ENCODE peak calls at places on chromosomes 7 and 10, in five cellular contexts. J is HCT116, W is A549, X is K562, O is SK-N-SH. N is an unnamed sample.

GRCh38 chr10:43258032-43258921 is 8.6 kb downstream of the RASGEF1A start:
- DNase-seq in J (no peak), W (no peak), X (no peak), O (peak), N (no peak)

GRCh38 chr10:76231258-76231934 is 800.0 kb downstream of the LRMDA start:
- DNase-seq in J (no peak), W (no peak), X (no peak), O (no peak), N (peak)

GRCh38 chr10:121853950-121854349 is 73.9 kb downstream of the ATE1 start:
- DNase-seq in J (no peak), W (no peak), X (no peak), O (no peak), N (no peak)

GRCh38 chr10:69801434-69802315 is at the start of gene COL13A1:
- DNase-seq in J (peak), W (peak), X (peak), O (peak), N (peak)

GRCh38 chr10:14605231-14605925 is 169.3 kb downstream of the FAM107B start:
- DNase-seq in J (peak), W (peak), X (no peak), O (no peak), N (peak)

GRCh38 chr7:66970310-66970709 is 25.1 kb downstream of the SBDS start:
- DNase-seq in J (no peak), W (no peak), X (no peak), O (no peak), N (peak)

GRCh38 chr10:24503627-24504320 is 219.9 kb downstream of the ARHGAP21 start:
- DNase-seq in J (peak), W (peak), X (peak), O (peak), N (peak)

GRCh38 chr10:31759124-31759798 is 169.4 kb downstream of the ARHGAP12 start:
- DNase-seq in J (peak), W (peak), X (peak), O (peak), N (peak)

GRCh38 chr10:43261578-43261965 is 5.3 kb downstream of the RASGEF1A start:
- DNase-seq in J (no peak), W (no peak), X (no peak), O (no peak), N (no peak)

GRCh38 chr7:7922684-7923385 is 45.8 kb upstream of the GLCCI1 start:
- DNase-seq in J (no peak), W (no peak), X (no peak), O (no peak), N (no peak)

GRCh38 chr10:113073549-113074189 is 123.6 kb downstream of the TCF7L2 start:
- DNase-seq in J (peak), W (peak), X (peak), O (peak), N (peak)

GRCh38 chr7:108385834-108386422 is 70.3 kb downstream of the NRCAM start:
- DNase-seq in J (no peak), W (no peak), X (no peak), O (no peak), N (no peak)

GRCh38 chr7:121204537-121204936 is 124.3 kb upstream of the WNT16 start:
- DNase-seq in J (no peak), W (no peak), X (no peak), O (peak), N (no peak)

GRCh38 chr10:61024801-61025201 is 80.8 kb upstream of the RHOBTB1 start:
- DNase-seq in J (no peak), W (peak), X (peak), O (peak), N (peak)

GRCh38 chr7:70789481-70790214 is 342.3 kb upstream of the GALNT17 start:
- DNase-seq in J (no peak), W (no peak), X (no peak), O (no peak), N (no peak)
- TF ChIP-seq REST in J (no peak), W (no peak), X (no peak), O (no peak), N (no peak)

GRCh38 chr7:41592226-41592625 is 110.7 kb downstream of the INHBA start:
- DNase-seq in J (no peak), W (no peak), X (no peak), O (no peak), N (no peak)
- H3K4me2 ChIP-seq in J (no peak), W (no peak), X (no peak), O (no peak), N (peak)

DNA sequence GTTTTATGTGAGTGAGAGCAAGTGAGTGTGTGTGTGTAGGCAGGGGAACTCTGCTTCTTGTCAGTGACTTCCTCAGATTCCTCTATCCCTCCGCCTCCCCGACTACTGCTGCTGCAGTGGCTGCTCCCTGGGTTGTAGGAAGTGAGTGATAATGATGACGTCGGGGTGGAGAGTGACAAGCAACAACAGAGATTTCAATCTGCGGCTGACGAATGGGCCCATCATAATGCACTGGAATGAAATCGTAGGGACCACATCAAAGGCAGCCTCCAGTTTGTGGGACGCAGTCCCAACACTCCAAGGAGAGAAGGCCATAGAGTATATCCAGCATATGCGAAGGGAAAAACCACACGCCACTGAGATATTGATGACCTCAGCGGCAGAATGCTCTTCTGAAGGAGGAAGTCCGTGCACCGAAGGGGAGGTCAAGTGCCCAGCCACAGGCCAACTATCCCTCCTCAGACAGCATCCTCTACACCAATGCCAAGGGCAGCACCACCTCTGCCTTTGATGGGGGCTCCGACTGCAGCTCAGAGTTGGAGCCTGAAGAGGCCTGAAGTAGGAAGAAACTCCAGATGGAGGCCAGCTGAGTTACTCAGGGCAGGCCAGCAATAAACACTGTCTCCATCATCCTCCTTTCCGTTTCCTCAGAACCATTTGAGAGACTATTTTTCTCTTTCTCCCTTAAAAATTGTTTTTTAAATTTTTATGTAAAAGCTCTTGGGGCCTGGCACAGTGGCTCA is 11.3 kb upstream of the STMP1 start:
- DNase-seq in J (no peak), W (no peak), X (no peak), O (no peak), N (no peak)
- TF ChIP-seq REST in J (no peak), W (no peak), X (no peak), O (no peak), N (no peak)

DNA sequence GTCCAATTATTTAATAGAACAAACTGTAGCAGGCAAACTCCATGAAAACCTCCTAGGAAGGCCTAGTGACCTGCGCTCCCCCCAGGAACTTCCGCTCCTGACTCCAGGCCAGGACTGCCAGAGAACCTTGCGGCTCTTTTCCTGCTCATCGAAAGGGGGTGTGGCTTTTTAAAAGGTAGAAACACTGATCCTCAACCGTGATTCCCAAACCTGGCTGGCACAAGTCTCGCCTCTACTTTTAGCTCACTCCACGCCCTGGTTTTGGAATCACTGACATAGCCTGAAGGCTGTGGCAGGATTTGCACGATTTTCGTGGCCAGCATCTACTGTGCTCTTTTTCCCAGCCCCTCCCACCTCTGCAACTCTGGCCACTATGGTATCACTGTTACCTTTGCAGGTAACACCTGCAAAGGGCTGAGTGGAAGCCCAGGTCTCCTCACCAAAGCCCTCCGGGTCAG is 43.3 kb downstream of the MYOF start:
- DNase-seq in J (peak), W (peak), X (peak), O (no peak), N (peak)
- H3K4me2 ChIP-seq in J (peak), W (peak), X (peak), O (no peak), N (peak)

DNA sequence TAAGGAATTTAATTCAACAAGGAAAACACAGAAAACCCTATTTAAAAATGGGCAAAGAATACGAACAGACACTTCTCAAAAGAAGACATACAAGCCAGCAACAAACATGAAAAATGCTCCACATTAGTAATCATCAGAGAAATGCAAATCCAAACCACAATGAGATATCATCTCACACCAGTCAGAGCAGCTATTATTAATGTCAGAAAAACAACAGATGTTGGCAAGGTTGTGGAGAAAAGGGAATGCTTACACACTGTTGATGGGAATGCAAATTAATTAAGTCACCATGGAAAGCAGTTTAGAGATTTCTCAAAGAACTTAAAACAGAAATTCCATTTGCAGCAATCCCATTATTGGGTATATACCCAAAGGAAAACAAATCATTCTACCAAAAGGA is 55.2 kb downstream of the GCC1 start:
- DNase-seq in J (no peak), W (no peak), X (no peak), O (no peak), N (no peak)
- TF ChIP-seq REST in J (no peak), W (no peak), X (no peak), O (no peak), N (no peak)

DNA sequence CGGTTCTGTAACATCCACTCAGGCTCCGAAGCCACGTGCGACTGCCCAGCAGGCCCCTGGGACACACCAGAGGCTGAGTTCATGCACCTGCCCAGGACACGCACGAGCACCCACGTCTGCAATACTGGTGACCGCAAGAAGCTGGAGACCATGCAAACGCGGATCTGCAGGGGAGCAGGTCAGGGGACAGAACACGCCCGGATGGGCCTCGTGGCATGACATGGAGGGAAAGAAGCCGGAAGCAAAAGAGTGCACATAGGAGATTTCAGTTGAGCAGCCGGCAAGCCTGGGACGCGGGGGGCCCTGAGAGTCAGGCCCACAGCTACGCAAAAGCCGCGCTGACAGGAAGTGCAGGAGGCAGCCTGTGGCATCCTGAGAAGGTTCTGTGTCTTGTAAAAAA is 73.7 kb downstream of the FOXL3 start:
- DNase-seq in J (no peak), W (no peak), X (no peak), O (no peak), N (no peak)
- H3K4me2 ChIP-seq in J (no peak), W (no peak), X (no peak), O (no peak), N (no peak)

GRCh38 chr10:102675151-102675886 is 31.0 kb downstream of the TRIM8 start:
- DNase-seq in J (no peak), W (no peak), X (no peak), O (no peak), N (no peak)

GRCh38 chr10:102674566-102674965 is 30.3 kb downstream of the TRIM8 start:
- DNase-seq in J (no peak), W (no peak), X (no peak), O (peak), N (no peak)

GRCh38 chr10:102677736-102678354 is 33.6 kb downstream of the TRIM8 start:
- DNase-seq in J (no peak), W (no peak), X (no peak), O (no peak), N (no peak)

GRCh38 chr10:102676916-102677315 is 32.6 kb downstream of the TRIM8 start:
- DNase-seq in J (no peak), W (no peak), X (no peak), O (no peak), N (no peak)

GRCh38 chr10:102675887-102676616 is 31.8 kb downstream of the TRIM8 start:
- DNase-seq in J (no peak), W (no peak), X (no peak), O (no peak), N (no peak)
- TF ChIP-seq REST in J (no peak), W (no peak), X (no peak), O (no peak), N (no peak)

GRCh38 chr7:80224416-80224815 is 89.8 kb downstream of the GNAI1 start:
- DNase-seq in J (no peak), W (no peak), X (no peak), O (no peak), N (no peak)
- H3K4me2 ChIP-seq in J (no peak), W (no peak), X (no peak), O (no peak), N (peak)

N was measured in GM23338.